ENCODE peak calls at places on chromosomes 4 and X, in four cellular contexts. Z is kidney; B is stimulated activated CD8-positive, alpha-beta memory T cell treated with anti-CD3 and anti-CD28 coated beads, Interleukin-7, amount 100 ng/mL, for 24 hours; P is renal cortical epithelial cell. H is an unnamed sample.
A peak's percentile ranks its signal among the peaks of the same experiment; 100 is the strongest.

GRCh38 chrX:39577206-39577605 is 520.6 kb downstream of the BCOR start:
- DNase-seq in P (no peak), Z (no peak), B (no peak), H (no peak)

GRCh38 chr4:29805871-29806480 is 914.2 kb upstream of the PCDH7 start:
- DNase-seq in Z (no peak), P (no peak), B (no peak), H (no peak)

GRCh38 chrX:150984164-150984824 is 1.2 kb downstream of the HMGB3 start:
- DNase-seq in P (no peak), Z (no peak), B (no peak), H (no peak)

GRCh38 chrX:51866156-51866555 is 27.3 kb upstream of the MAGED1 start:
- DNase-seq in P (no peak), B (no peak), Z (no peak), H (no peak)

GRCh38 chr4:57080781-57081650 is 29.2 kb downstream of the IGFBP7 start:
- DNase-seq in Z (peak; percentile 82), B (no peak), P (peak; percentile 100), H (no peak)

GRCh38 chr4:189202182-189202868 is 738.3 kb upstream of the FRG1 start:
- DNase-seq in Z (peak; percentile 75), B (no peak), P (peak; percentile 54), H (no peak)

GRCh38 chrX:82230013-82230412 is 1028.1 kb downstream of the SH3BGRL start:
- DNase-seq in B (no peak), P (no peak), Z (no peak), H (no peak)

GRCh38 chrX:22109442-22109841 is 77.3 kb downstream of the PHEX start:
- DNase-seq in P (peak; percentile 95), B (no peak), Z (no peak), H (no peak)

GRCh38 chr4:52612341-52612740 is 46.8 kb downstream of the USP46 start:
- DNase-seq in Z (no peak), B (no peak), P (peak; percentile 10), H (no peak)

GRCh38 chr4:100366213-100366612 is 151.6 kb downstream of the EMCN start:
- DNase-seq in B (no peak), Z (no peak), P (peak; percentile 59), H (no peak)

GRCh38 chr4:153432971-153433752 is 33.0 kb upstream of the TMEM131L start:
- DNase-seq in B (peak; percentile 21), Z (no peak), P (peak; percentile 44), H (peak; percentile 65)

GRCh38 chrX:108001218-108001814 is 19.1 kb upstream of the TEX13B start:
- DNase-seq in B (no peak), Z (no peak), P (peak; percentile 52), H (no peak)

GRCh38 chr4:10172278-10173038 is 55.9 kb upstream of the WDR1 start:
- DNase-seq in Z (no peak), P (peak; percentile 13), B (no peak), H (no peak)

GRCh38 chr4:38730830-38731646 is 51.8 kb downstream of the TLR10 start:
- DNase-seq in Z (peak; percentile 91), B (peak; percentile 75), P (peak; percentile 93), H (peak; percentile 48)

GRCh38 chrX:134431894-134432293 is 28.1 kb upstream of the HPRT1 start:
- DNase-seq in Z (no peak), P (peak; percentile 48), B (no peak), H (no peak)

GRCh38 chr4:59223292-59223941 is 1976.7 kb upstream of the ADGRL3 start:
- DNase-seq in P (no peak), B (no peak), Z (no peak), H (no peak)

GRCh38 chrX:2700405-2701320 is 9.6 kb downstream of the CD99 start:
- DNase-seq in Z (no peak), B (no peak), P (no peak), H (no peak)

H was measured in GM18507.